ENCODE peak calls at places on chromosomes 11 and 22, in nine cellular contexts. One of them, this sample, is unnamed.

GRCh38 chr11:66866007-66866406 is 9.1 kb downstream of the LRFN4 start:
- DNase-seq in AG04450: no peak
- DNase-seq in Peyer's patch: no peak
- DNase-seq in lower leg skin: no peak
- DNase-seq in foreskin fibroblast: no peak
- DNase-seq in psoas muscle: no peak
- DNase-seq in AG09309: no peak
- DNase-seq in cardiac muscle cell: no peak
- DNase-seq in neural crest cell: no peak
- DNase-seq in this sample: no peak

GRCh38 chr11:121435132-121435531 is 17.0 kb upstream of the SORL1 start:
- DNase-seq in AG04450: no peak
- DNase-seq in Peyer's patch: no peak
- DNase-seq in lower leg skin: no peak
- DNase-seq in foreskin fibroblast: no peak
- DNase-seq in psoas muscle: no peak
- DNase-seq in AG09309: no peak
- DNase-seq in cardiac muscle cell: no peak
- DNase-seq in neural crest cell: no peak
- DNase-seq in this sample: no peak

GRCh38 chr11:111021131-111021530 is 224.4 kb upstream of the POU2AF2 start:
- DNase-seq in AG04450: no peak
- DNase-seq in Peyer's patch: no peak
- DNase-seq in lower leg skin: no peak
- DNase-seq in foreskin fibroblast: no peak
- DNase-seq in psoas muscle: peak
- DNase-seq in AG09309: no peak
- DNase-seq in cardiac muscle cell: peak
- DNase-seq in neural crest cell: no peak
- DNase-seq in this sample: peak

GRCh38 chr11:67642148-67642475 is 2.5 kb upstream of the TBX10 start:
- DNase-seq in AG04450: no peak
- DNase-seq in Peyer's patch: no peak
- DNase-seq in lower leg skin: no peak
- DNase-seq in foreskin fibroblast: no peak
- DNase-seq in psoas muscle: no peak
- DNase-seq in AG09309: no peak
- DNase-seq in cardiac muscle cell: no peak
- DNase-seq in neural crest cell: no peak
- DNase-seq in this sample: no peak

GRCh38 chr11:70536051-70536877 is 137.9 kb downstream of the CTTN start:
- DNase-seq in AG04450: no peak
- DNase-seq in Peyer's patch: peak
- DNase-seq in lower leg skin: no peak
- DNase-seq in foreskin fibroblast: no peak
- DNase-seq in psoas muscle: peak
- DNase-seq in AG09309: no peak
- DNase-seq in cardiac muscle cell: no peak
- DNase-seq in neural crest cell: no peak
- DNase-seq in this sample: no peak

GRCh38 chr11:2927493-2927800 is 1.8 kb downstream of the PHLDA2 start:
- DNase-seq in AG04450: no peak
- DNase-seq in Peyer's patch: no peak
- DNase-seq in lower leg skin: no peak
- DNase-seq in foreskin fibroblast: no peak
- DNase-seq in psoas muscle: peak
- DNase-seq in AG09309: no peak
- DNase-seq in cardiac muscle cell: no peak
- DNase-seq in neural crest cell: no peak
- DNase-seq in this sample: no peak

GRCh38 chr11:68146704-68147474 is 25.7 kb upstream of the CHKA start:
- DNase-seq in AG04450: no peak
- DNase-seq in Peyer's patch: peak
- DNase-seq in lower leg skin: peak
- DNase-seq in foreskin fibroblast: peak
- DNase-seq in psoas muscle: no peak
- DNase-seq in AG09309: no peak
- DNase-seq in cardiac muscle cell: peak
- DNase-seq in neural crest cell: no peak
- DNase-seq in this sample: no peak

GRCh38 chr11:3217751-3218482 is 696 bp downstream of the MRGPRG start:
- DNase-seq in AG04450: no peak
- DNase-seq in Peyer's patch: peak
- DNase-seq in lower leg skin: peak
- DNase-seq in foreskin fibroblast: no peak
- DNase-seq in psoas muscle: no peak
- DNase-seq in AG09309: no peak
- DNase-seq in cardiac muscle cell: no peak
- DNase-seq in neural crest cell: no peak
- DNase-seq in this sample: no peak

GRCh38 chr11:77054018-77054417 is 12.8 kb upstream of the CAPN5 start:
- DNase-seq in AG04450: no peak
- DNase-seq in Peyer's patch: no peak
- DNase-seq in lower leg skin: peak
- DNase-seq in foreskin fibroblast: no peak
- DNase-seq in psoas muscle: no peak
- DNase-seq in AG09309: no peak
- DNase-seq in cardiac muscle cell: no peak
- DNase-seq in neural crest cell: no peak
- DNase-seq in this sample: no peak

GRCh38 chr22:41940853-41941765 is 5.8 kb downstream of the CENPM start:
- DNase-seq in AG04450: peak
- DNase-seq in Peyer's patch: peak
- DNase-seq in lower leg skin: peak
- DNase-seq in foreskin fibroblast: peak
- DNase-seq in psoas muscle: peak
- DNase-seq in AG09309: peak
- DNase-seq in cardiac muscle cell: peak
- DNase-seq in neural crest cell: peak
- DNase-seq in this sample: peak

GRCh38 chr22:30198152-30198845 is 48.3 kb downstream of the LIF start:
- DNase-seq in AG04450: no peak
- DNase-seq in Peyer's patch: no peak
- DNase-seq in lower leg skin: no peak
- DNase-seq in foreskin fibroblast: no peak
- DNase-seq in psoas muscle: no peak
- DNase-seq in AG09309: no peak
- DNase-seq in cardiac muscle cell: no peak
- DNase-seq in neural crest cell: no peak
- DNase-seq in this sample: no peak

GRCh38 chr22:31206896-31207687 is 5.0 kb upstream of the LIMK2 start:
- DNase-seq in AG04450: no peak
- DNase-seq in Peyer's patch: peak
- DNase-seq in lower leg skin: peak
- DNase-seq in foreskin fibroblast: no peak
- DNase-seq in psoas muscle: peak
- DNase-seq in AG09309: no peak
- DNase-seq in cardiac muscle cell: no peak
- DNase-seq in neural crest cell: no peak
- DNase-seq in this sample: no peak

DNA sequence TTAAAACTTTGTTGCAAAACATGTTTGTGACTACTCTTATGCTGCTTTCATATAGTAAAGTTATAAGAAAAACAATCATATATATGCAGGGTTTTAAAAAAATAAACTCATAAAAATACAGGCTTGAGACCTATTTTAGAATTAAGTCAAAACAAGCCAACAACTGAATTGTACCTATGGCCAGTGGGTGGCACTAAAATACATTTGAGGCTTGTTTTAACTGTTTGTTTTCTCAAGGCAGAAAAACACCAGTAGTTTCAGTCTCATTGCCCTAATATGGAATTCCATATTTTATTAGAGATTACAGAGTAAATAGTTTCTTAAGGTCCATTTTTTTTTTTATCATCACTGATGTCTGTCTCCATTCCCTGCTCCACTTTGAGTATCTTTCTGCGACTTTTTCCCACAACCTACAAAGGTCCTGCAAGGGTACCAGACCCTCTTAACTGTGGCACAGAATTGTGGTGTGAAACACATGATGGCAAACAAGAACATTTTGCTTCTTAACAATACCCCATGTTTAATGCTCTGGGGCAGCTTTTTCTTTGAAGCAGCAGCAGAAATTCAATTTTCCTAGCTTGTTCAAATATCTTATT is 8.5 kb upstream of the CCDC89 start:
- DNase-seq in AG04450: no peak
- DNase-seq in Peyer's patch: no peak
- DNase-seq in lower leg skin: no peak
- DNase-seq in foreskin fibroblast: no peak
- DNase-seq in psoas muscle: no peak
- DNase-seq in AG09309: no peak
- DNase-seq in cardiac muscle cell: peak
- DNase-seq in neural crest cell: no peak
- DNase-seq in this sample: peak
- TF ChIP-seq CTCF in AG04450: peak
- TF ChIP-seq CTCF in Peyer's patch: no peak
- TF ChIP-seq CTCF in lower leg skin: no peak
- TF ChIP-seq CTCF in foreskin fibroblast: peak
- TF ChIP-seq CTCF in psoas muscle: peak
- TF ChIP-seq CTCF in AG09309: peak
- TF ChIP-seq CTCF in cardiac muscle cell: peak
- TF ChIP-seq CTCF in neural crest cell: peak
- TF ChIP-seq CTCF in this sample: peak

GRCh38 chr11:32884770-32885384 is 7.7 kb upstream of the QSER1 start:
- DNase-seq in AG04450: no peak
- DNase-seq in Peyer's patch: no peak
- DNase-seq in lower leg skin: no peak
- DNase-seq in foreskin fibroblast: no peak
- DNase-seq in psoas muscle: no peak
- DNase-seq in AG09309: no peak
- DNase-seq in cardiac muscle cell: peak
- DNase-seq in neural crest cell: no peak
- DNase-seq in this sample: no peak
- TF ChIP-seq CTCF in AG04450: peak
- TF ChIP-seq CTCF in Peyer's patch: no peak
- TF ChIP-seq CTCF in lower leg skin: no peak
- TF ChIP-seq CTCF in foreskin fibroblast: peak
- TF ChIP-seq CTCF in psoas muscle: peak
- TF ChIP-seq CTCF in AG09309: peak
- TF ChIP-seq CTCF in cardiac muscle cell: peak
- TF ChIP-seq CTCF in neural crest cell: peak
- TF ChIP-seq CTCF in this sample: peak

GRCh38 chr11:119921571-119921970 is 192.6 kb upstream of the NECTIN1 start:
- DNase-seq in AG04450: no peak
- DNase-seq in Peyer's patch: no peak
- DNase-seq in lower leg skin: no peak
- DNase-seq in foreskin fibroblast: no peak
- DNase-seq in psoas muscle: no peak
- DNase-seq in AG09309: no peak
- DNase-seq in cardiac muscle cell: no peak
- DNase-seq in neural crest cell: no peak
- DNase-seq in this sample: no peak

GRCh38 chr11:119916568-119916967 is 187.6 kb upstream of the NECTIN1 start:
- DNase-seq in AG04450: no peak
- DNase-seq in Peyer's patch: no peak
- DNase-seq in lower leg skin: no peak
- DNase-seq in foreskin fibroblast: no peak
- DNase-seq in psoas muscle: no peak
- DNase-seq in AG09309: no peak
- DNase-seq in cardiac muscle cell: no peak
- DNase-seq in neural crest cell: no peak
- DNase-seq in this sample: no peak

GRCh38 chr11:119918356-119918755 is 189.4 kb upstream of the NECTIN1 start:
- DNase-seq in AG04450: no peak
- DNase-seq in Peyer's patch: no peak
- DNase-seq in lower leg skin: no peak
- DNase-seq in foreskin fibroblast: no peak
- DNase-seq in psoas muscle: no peak
- DNase-seq in AG09309: no peak
- DNase-seq in cardiac muscle cell: no peak
- DNase-seq in neural crest cell: no peak
- DNase-seq in this sample: no peak

GRCh38 chr11:119919656-119920055 is 190.7 kb upstream of the NECTIN1 start:
- DNase-seq in AG04450: no peak
- DNase-seq in Peyer's patch: no peak
- DNase-seq in lower leg skin: no peak
- DNase-seq in foreskin fibroblast: no peak
- DNase-seq in psoas muscle: no peak
- DNase-seq in AG09309: no peak
- DNase-seq in cardiac muscle cell: no peak
- DNase-seq in neural crest cell: no peak
- DNase-seq in this sample: no peak

DNA sequence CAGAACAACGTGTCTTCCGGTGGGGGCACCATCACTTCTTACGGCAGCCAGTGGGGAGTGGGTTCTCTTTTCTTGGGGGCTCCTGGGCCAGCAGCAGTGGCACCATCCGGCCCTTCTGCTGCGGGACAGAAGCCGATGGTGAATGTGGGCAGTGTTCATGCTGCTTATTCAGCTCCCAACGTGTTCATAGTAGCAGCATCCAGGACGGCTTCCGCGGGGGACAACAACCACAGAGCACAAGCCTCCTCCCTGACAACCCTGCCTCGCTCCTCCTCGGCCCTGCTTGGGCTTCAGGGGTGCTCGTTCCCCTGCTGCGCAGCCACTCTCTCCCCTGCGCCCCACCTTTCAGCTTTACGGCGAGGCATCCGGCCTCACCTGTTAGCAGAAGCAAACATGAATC is 191.7 kb upstream of the NECTIN1 start:
- DNase-seq in AG04450: no peak
- DNase-seq in Peyer's patch: no peak
- DNase-seq in lower leg skin: no peak
- DNase-seq in foreskin fibroblast: no peak
- DNase-seq in psoas muscle: no peak
- DNase-seq in AG09309: no peak
- DNase-seq in cardiac muscle cell: no peak
- DNase-seq in neural crest cell: no peak
- DNase-seq in this sample: no peak
- TF ChIP-seq CTCF in AG04450: no peak
- TF ChIP-seq CTCF in Peyer's patch: no peak
- TF ChIP-seq CTCF in lower leg skin: no peak
- TF ChIP-seq CTCF in foreskin fibroblast: no peak
- TF ChIP-seq CTCF in psoas muscle: no peak
- TF ChIP-seq CTCF in AG09309: no peak
- TF ChIP-seq CTCF in cardiac muscle cell: no peak
- TF ChIP-seq CTCF in neural crest cell: no peak
- TF ChIP-seq CTCF in this sample: no peak

DNA sequence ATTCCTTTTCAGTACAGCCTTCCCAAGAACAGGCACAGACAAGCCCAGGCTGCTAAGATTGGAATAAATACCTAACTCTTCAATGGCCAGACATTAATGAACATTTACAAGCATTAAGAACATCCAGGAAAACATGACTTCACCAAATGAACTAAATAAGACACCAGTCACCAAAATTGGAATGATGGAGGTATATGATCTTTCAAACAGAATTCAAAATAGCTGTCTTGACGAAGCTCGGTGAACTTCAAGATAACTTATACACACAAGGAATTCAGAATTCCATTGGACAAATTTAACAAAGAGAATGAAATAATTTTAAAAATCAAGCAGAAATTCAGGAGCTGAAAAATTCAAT is 16.4 kb upstream of the DDX10 start:
- DNase-seq in AG04450: no peak
- DNase-seq in Peyer's patch: no peak
- DNase-seq in lower leg skin: no peak
- DNase-seq in foreskin fibroblast: no peak
- DNase-seq in psoas muscle: no peak
- DNase-seq in AG09309: no peak
- DNase-seq in cardiac muscle cell: no peak
- DNase-seq in neural crest cell: no peak
- DNase-seq in this sample: no peak
- TF ChIP-seq CTCF in AG04450: no peak
- TF ChIP-seq CTCF in Peyer's patch: no peak
- TF ChIP-seq CTCF in lower leg skin: no peak
- TF ChIP-seq CTCF in foreskin fibroblast: no peak
- TF ChIP-seq CTCF in psoas muscle: no peak
- TF ChIP-seq CTCF in AG09309: no peak
- TF ChIP-seq CTCF in cardiac muscle cell: no peak
- TF ChIP-seq CTCF in neural crest cell: no peak
- TF ChIP-seq CTCF in this sample: no peak